ENCODE peak calls at places on chromosomes 11 and 22, in five cellular contexts. L, D, F, Z and I are unnamed samples.

GRCh38 chr22:32342977-32343376 is 14.7 kb upstream of the RFPL3 start:
- DNase-seq in L (no peak), D (no peak), F (no peak), Z (no peak), I (no peak)

GRCh38 chr11:134050541-134051383 is 18.1 kb upstream of the JAM3 start:
- DNase-seq in L (peak), D (peak), F (peak), Z (peak), I (no peak)

GRCh38 chr11:4393209-4394196 is at the start of gene TRIM21:
- DNase-seq in L (peak), D (peak), F (peak), Z (peak), I (peak)

GRCh38 chr11:27842290-27842689 is 142.0 kb upstream of the BDNF start:
- DNase-seq in L (no peak), D (no peak), F (no peak), Z (no peak), I (no peak)

GRCh38 chr11:96012086-96012824 is 88.3 kb upstream of the MTMR2 start:
- DNase-seq in L (peak), D (peak), F (peak), Z (no peak), I (peak)

GRCh38 chr11:93407777-93408401 is 77.3 kb downstream of the DEUP1 start:
- DNase-seq in L (peak), D (no peak), F (no peak), Z (no peak), I (no peak)

GRCh38 chr11:115871161-115871750 is 367.0 kb upstream of the CADM1 start:
- DNase-seq in L (no peak), D (no peak), F (no peak), Z (no peak), I (no peak)

GRCh38 chr11:119316729-119317591 is at the start of gene MCAM:
- DNase-seq in L (no peak), D (peak), F (no peak), Z (peak), I (no peak)

GRCh38 chr11:75142714-75143419 is 8.0 kb upstream of the SLCO2B1 start:
- DNase-seq in L (peak), D (peak), F (peak), Z (peak), I (peak)

GRCh38 chr11:132072880-132073213 is 702.4 kb downstream of the NTM start:
- DNase-seq in L (peak), D (no peak), F (peak), Z (no peak), I (no peak)

GRCh38 chr11:34143048-34143447 is 37.6 kb downstream of the NAT10 start:
- DNase-seq in L (no peak), D (no peak), F (no peak), Z (no peak), I (no peak)

GRCh38 chr11:28337701-28338100 is 229.5 kb downstream of the METTL15 start:
- DNase-seq in L (peak), D (no peak), F (no peak), Z (no peak), I (no peak)

GRCh38 chr11:69209936-69210659 is 54.4 kb downstream of the SMIM38 start:
- DNase-seq in L (no peak), D (peak), F (no peak), Z (peak), I (no peak)

GRCh38 chr11:114399490-114399889 is 821 bp downstream of the C11orf71 start:
- DNase-seq in L (no peak), D (no peak), F (no peak), Z (no peak), I (no peak)

GRCh38 chr11:65634440-65634839 is 3.5 kb upstream of the SIPA1 start:
- DNase-seq in L (no peak), D (no peak), F (no peak), Z (no peak), I (no peak)

GRCh38 chr22:43580351-43580750 is 168.5 kb downstream of the MPPED1 start:
- DNase-seq in L (no peak), D (no peak), F (no peak), Z (no peak), I (no peak)

GRCh38 chr11:22387126-22387525 is 48.9 kb downstream of the SLC17A6 start:
- DNase-seq in L (no peak), D (no peak), F (no peak), Z (no peak), I (no peak)

GRCh38 chr11:25981998-25982397 is 349.9 kb upstream of the ANO3 start:
- DNase-seq in L (peak), D (peak), F (peak), Z (no peak), I (peak)

GRCh38 chr11:18987454-18988231 is 48.4 kb upstream of the MRGPRX1 start:
- DNase-seq in L (no peak), D (no peak), F (peak), Z (no peak), I (no peak)

GRCh38 chr22:27726726-27727449 is 74.7 kb downstream of the MN1 start:
- DNase-seq in L (peak), D (peak), F (peak), Z (peak), I (peak)
- TF ChIP-seq CTCF in L (no peak), D (no peak), F (no peak), Z (no peak), I (no peak)

GRCh38 chr11:79049627-79050238 is 391.1 kb downstream of the TENM4 start:
- DNase-seq in L (no peak), D (no peak), F (no peak), Z (no peak), I (no peak)

GRCh38 chr11:79054636-79055035 is 386.2 kb downstream of the TENM4 start:
- DNase-seq in L (peak), D (no peak), F (peak), Z (no peak), I (peak)

GRCh38 chr11:79050784-79051183 is 390.0 kb downstream of the TENM4 start:
- DNase-seq in L (peak), D (no peak), F (no peak), Z (no peak), I (no peak)

GRCh38 chr11:79055866-79056632 is 384.8 kb downstream of the TENM4 start:
- DNase-seq in L (peak), D (no peak), F (peak), Z (no peak), I (peak)

DNA sequence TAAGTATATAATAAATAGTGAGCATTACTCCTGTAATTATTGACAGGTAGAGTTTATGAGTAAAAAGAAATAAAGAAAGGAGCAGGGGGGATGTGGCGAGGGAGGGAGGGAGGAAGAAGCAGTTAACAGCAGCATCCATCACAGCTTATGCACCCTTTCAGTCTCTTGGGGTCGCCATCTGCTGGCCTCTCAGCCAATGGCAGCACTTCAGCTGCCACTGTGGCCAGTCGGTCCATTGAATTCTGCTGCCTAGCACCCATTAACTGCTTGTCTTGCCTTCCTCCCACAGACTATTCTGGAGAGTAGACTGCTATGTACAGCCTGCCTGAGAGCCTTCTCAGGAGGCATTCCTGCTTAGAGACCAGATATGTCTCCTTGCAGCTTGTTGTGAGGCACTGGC is 388.3 kb downstream of the TENM4 start:
- DNase-seq in L (no peak), D (no peak), F (peak), Z (peak), I (no peak)
- TF ChIP-seq CTCF in L (peak), D (no peak), F (peak), Z (peak), I (peak)

GRCh38 chr22:22817468-22818201 is 70.0 kb upstream of the IGLL5 start:
- DNase-seq in L (no peak), D (no peak), F (no peak), Z (peak), I (no peak)
- TF ChIP-seq CTCF in L (no peak), D (no peak), F (no peak), Z (no peak), I (no peak)

GRCh38 chr22:41951898-41952474 is at the start of gene SMIM45:
- DNase-seq in L (peak), D (no peak), F (no peak), Z (no peak), I (no peak)
- TF ChIP-seq CTCF in L (no peak), D (no peak), F (no peak), Z (no peak), I (no peak)

GRCh38 chr11:120909676-120910215 is 114.2 kb upstream of the TBCEL start:
- DNase-seq in L (no peak), D (no peak), F (no peak), Z (no peak), I (no peak)

GRCh38 chr11:120912915-120913314 is 111.0 kb upstream of the TBCEL start:
- DNase-seq in L (no peak), D (no peak), F (no peak), Z (no peak), I (no peak)

GRCh38 chr11:120911943-120912342 is 112.0 kb upstream of the TBCEL start:
- DNase-seq in L (no peak), D (no peak), F (no peak), Z (no peak), I (no peak)

GRCh38 chr11:120914021-120914420 is 109.9 kb upstream of the TBCEL start:
- DNase-seq in L (no peak), D (no peak), F (no peak), Z (no peak), I (no peak)

DNA sequence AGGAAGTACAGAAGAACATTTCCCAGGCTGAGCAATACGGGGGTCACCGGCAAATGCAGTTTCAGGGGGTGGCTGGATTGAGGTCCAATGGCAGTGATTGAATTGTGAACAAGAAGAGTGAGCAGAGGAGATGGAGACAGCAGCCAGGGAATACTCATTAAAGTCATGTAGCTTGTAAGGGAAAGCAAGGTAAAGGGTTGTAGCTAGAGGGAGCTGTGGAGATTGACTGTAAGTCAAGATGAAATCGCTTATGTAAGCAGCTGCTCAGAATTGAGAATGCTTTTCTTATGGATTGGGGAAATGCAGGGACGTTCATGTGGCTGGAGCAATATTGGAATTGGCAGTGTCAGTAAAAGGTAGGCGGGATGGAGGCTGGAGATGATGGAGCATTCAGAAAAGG is 111.4 kb upstream of the TBCEL start:
- DNase-seq in L (peak), D (no peak), F (peak), Z (no peak), I (peak)
- TF ChIP-seq CTCF in L (peak), D (no peak), F (peak), Z (peak), I (peak)

DNA sequence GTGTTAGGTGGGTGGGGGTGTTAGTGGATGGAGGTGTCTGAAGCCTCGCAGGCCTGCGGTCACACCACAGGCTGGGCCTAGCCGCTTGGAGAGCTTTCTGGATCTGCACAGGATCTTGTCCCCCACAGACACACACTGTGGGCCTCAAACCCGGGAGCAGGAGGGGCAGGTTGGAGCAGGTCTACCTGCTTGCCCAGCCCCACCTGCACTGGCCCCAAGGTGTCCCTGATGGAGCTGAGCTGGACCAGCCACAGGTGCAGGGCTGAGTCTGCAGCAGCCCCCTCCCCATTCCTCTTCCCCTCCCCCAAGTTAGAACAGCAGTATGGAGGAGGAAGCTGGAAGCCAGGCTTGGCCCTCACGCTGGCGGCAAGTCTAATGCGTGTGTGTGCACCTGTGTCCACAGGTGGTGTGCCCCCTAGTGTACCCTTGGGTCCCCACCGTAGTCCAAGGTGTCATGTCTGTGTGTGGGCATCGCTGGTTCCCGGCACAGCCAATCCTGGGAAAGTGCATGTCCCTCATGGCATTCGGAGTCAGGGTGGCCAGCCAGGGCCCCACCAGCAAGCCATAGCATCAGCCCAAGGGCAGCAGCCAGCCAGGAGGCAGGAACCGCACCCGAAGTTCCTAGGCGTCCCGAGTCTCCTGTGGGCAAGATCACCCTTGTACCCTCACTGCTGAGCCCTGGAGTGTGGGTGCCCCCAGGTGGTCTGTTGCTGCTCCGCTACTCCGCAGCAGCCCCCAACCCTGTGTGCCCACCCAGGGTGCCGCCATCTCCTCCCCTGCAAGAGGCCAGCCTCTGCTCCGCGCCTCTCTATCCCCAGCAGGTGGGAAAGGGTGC is 2.0 kb upstream of the GATD1 start:
- DNase-seq in L (no peak), D (peak), F (no peak), Z (no peak), I (no peak)
- TF ChIP-seq CTCF in L (no peak), D (no peak), F (no peak), Z (no peak), I (no peak)

GRCh38 chr11:9726313-9727022 is 62.6 kb downstream of the SWAP70 start:
- DNase-seq in L (peak), D (no peak), F (peak), Z (no peak), I (peak)

GRCh38 chr11:9731256-9731655 is 67.4 kb downstream of the SWAP70 start:
- DNase-seq in L (no peak), D (no peak), F (no peak), Z (no peak), I (no peak)

GRCh38 chr11:9732453-9732852 is 68.6 kb downstream of the SWAP70 start:
- DNase-seq in L (no peak), D (no peak), F (no peak), Z (no peak), I (no peak)

GRCh38 chr11:9733212-9733611 is 69.3 kb downstream of the SWAP70 start:
- DNase-seq in L (no peak), D (no peak), F (no peak), Z (no peak), I (no peak)

GRCh38 chr11:9728058-9728457 is 64.2 kb downstream of the SWAP70 start:
- DNase-seq in L (no peak), D (no peak), F (no peak), Z (no peak), I (no peak)
- TF ChIP-seq CTCF in L (no peak), D (no peak), F (no peak), Z (no peak), I (no peak)

DNA sequence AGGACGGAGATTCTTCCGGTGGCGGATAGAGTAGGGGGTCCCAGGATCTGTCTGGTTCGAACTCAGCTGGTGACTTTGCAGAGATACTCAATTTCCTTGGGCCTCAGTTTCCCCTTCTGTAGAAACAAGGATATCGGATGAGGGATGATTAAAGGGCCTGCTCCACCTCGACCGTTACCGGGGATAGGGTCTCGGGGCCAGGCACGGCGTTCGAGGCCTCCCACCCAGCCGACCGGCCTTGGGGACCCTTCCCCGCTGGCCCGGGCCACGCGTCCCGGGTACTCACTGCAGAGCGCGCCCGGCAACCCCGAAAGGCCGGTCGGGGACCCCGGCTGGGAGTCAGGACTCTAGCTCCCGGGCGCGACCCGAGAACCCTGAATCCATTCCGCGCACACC is 321 bp downstream of the RHBDD3 start:
- DNase-seq in L (no peak), D (no peak), F (no peak), Z (no peak), I (no peak)
- TF ChIP-seq CTCF in L (no peak), D (no peak), F (no peak), Z (no peak), I (no peak)

GRCh38 chr22:38843201-38843715 is 570 bp downstream of the NPTXR start:
- DNase-seq in L (peak), D (peak), F (peak), Z (peak), I (no peak)
- TF ChIP-seq CTCF in L (peak), D (peak), F (peak), Z (no peak), I (peak)

GRCh38 chr22:19966908-19967750 is 25.5 kb upstream of the TXNRD2 start:
- DNase-seq in L (no peak), D (peak), F (no peak), Z (no peak), I (no peak)

GRCh38 chr22:19963863-19964642 is 22.4 kb upstream of the TXNRD2 start:
- DNase-seq in L (no peak), D (no peak), F (no peak), Z (no peak), I (no peak)

GRCh38 chr22:19964701-19965386 is 23.2 kb upstream of the TXNRD2 start:
- DNase-seq in L (no peak), D (no peak), F (no peak), Z (no peak), I (no peak)

GRCh38 chr22:19967850-19968449 is 26.3 kb upstream of the TXNRD2 start:
- DNase-seq in L (no peak), D (no peak), F (no peak), Z (no peak), I (no peak)

GRCh38 chr22:19965771-19966709 is 24.4 kb upstream of the TXNRD2 start:
- DNase-seq in L (peak), D (no peak), F (no peak), Z (peak), I (no peak)
- TF ChIP-seq CTCF in L (peak), D (no peak), F (peak), Z (peak), I (peak)